ENCODE peak calls at places on chromosomes 4 and X, in five cellular contexts. I is Peyer's patch, K is vagina, U is natural killer cell, V is HFF-Myc. D is an unnamed sample.

GRCh38 chr4:26402458-26402857 is 81.6 kb downstream of the RBPJ start:
- DNase-seq in I (no peak), K (no peak), U (no peak), V (no peak), D (no peak)

GRCh38 chr4:68904786-68905185 is 46.8 kb downstream of the UGT2A3 start:
- DNase-seq in I (peak), K (no peak), U (no peak), V (no peak), D (no peak)

GRCh38 chrX:139720136-139720535 is 12.2 kb upstream of the MCF2 start:
- DNase-seq in I (no peak), K (no peak), U (no peak), V (peak), D (no peak)

GRCh38 chr4:150997141-150997540 is 17.9 kb downstream of the LRBA start:
- DNase-seq in I (no peak), K (no peak), U (no peak), V (no peak), D (no peak)

GRCh38 chrX:39821011-39821708 is 276.6 kb downstream of the BCOR start:
- DNase-seq in I (no peak), K (no peak), U (no peak), V (no peak), D (no peak)

GRCh38 chr4:151841107-151841506 is 80.3 kb upstream of the GATB start:
- DNase-seq in I (no peak), K (no peak), U (no peak), V (no peak), D (no peak)

GRCh38 chr4:96598465-96598864 is 758.6 kb downstream of the PDHA2 start:
- DNase-seq in I (no peak), K (no peak), U (no peak), V (no peak), D (no peak)

GRCh38 chr4:105840426-105841174 is 54.7 kb upstream of the NPNT start:
- DNase-seq in I (no peak), K (no peak), U (no peak), V (no peak), D (no peak)

GRCh38 chr4:6956087-6956433 is 46.4 kb downstream of the TBC1D14 start:
- DNase-seq in I (no peak), K (no peak), U (no peak), V (no peak), D (no peak)

GRCh38 chrX:105211051-105211575 is 9.4 kb downstream of the TEX13A start:
- DNase-seq in I (no peak), K (no peak), U (no peak), V (no peak), D (no peak)

GRCh38 chrX:34658316-34658715 is 1.2 kb upstream of the TMEM47 start:
- DNase-seq in I (no peak), K (no peak), U (no peak), V (no peak), D (no peak)

GRCh38 chr4:14726441-14727405 is 275.6 kb upstream of the CPEB2 start:
- DNase-seq in I (no peak), K (no peak), U (no peak), V (no peak), D (no peak)

GRCh38 chr4:105666693-105667092 is 41.8 kb downstream of the INTS12 start:
- DNase-seq in I (no peak), K (no peak), U (no peak), V (no peak), D (no peak)

DNA sequence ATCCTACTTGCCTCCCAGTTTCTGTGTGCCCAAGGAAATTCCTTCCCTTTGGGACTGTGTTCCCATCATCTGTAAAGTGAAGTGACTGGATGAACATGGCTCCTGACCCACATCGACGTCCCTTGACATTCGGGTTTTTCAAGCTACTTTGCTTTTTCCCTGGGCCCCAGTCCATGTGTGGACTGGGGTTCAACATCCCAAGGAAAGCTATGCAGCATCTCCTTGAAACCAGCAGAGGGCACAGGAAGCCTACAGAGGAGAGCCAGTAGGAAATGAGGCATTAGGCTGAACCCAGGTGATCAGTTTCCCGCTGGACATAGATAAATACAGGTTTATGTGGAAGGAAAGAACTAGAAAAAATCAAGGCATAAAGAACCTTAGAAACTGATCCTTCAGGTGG is 145.1 kb upstream of the ARHGEF9 start:
- DNase-seq in I (no peak), K (no peak), U (no peak), V (no peak), D (no peak)
- TF ChIP-seq CTCF in I (no peak), K (no peak), U (no peak), V (no peak), D (no peak)

GRCh38 chr4:81521708-81522107 is 50.0 kb upstream of the RASGEF1B start:
- DNase-seq in I (no peak), K (no peak), U (no peak), V (no peak), D (no peak)

GRCh38 chr4:81522711-81523110 is 51.0 kb upstream of the RASGEF1B start:
- DNase-seq in I (no peak), K (no peak), U (no peak), V (no peak), D (no peak)

GRCh38 chr4:81527115-81527514 is 55.4 kb upstream of the RASGEF1B start:
- DNase-seq in I (no peak), K (no peak), U (no peak), V (no peak), D (no peak)

GRCh38 chr4:81527709-81528108 is 56.0 kb upstream of the RASGEF1B start:
- DNase-seq in I (no peak), K (no peak), U (no peak), V (no peak), D (no peak)

GRCh38 chr4:81523672-81524436 is 52.1 kb upstream of the RASGEF1B start:
- DNase-seq in I (no peak), K (no peak), U (no peak), V (no peak), D (no peak)
- TF ChIP-seq CTCF in I (no peak), K (no peak), U (no peak), V (no peak), D (no peak)

DNA sequence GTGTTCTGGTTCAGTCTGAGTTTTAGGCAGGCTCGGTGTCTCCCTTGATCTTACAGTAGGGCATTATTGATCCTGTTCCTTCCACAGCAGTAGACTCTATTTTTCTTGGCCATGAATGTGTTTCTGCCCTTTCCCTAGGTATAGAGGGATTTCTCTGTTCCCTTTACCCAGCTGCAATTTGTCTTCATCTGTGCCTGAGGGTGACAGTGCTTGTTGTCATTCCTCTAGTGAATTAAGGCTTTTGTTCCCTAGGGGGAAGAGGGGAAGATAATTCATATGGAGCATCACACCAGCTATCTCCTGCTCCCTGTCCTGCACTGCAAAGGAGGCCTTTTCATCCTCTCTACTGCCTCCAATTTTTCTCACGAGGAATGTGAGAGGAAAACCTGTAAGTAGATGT is 39.7 kb upstream of the CXorf51A start:
- DNase-seq in I (no peak), K (no peak), U (no peak), V (no peak), D (no peak)
- TF ChIP-seq CTCF in I (no peak), K (no peak), U (no peak), V (no peak), D (no peak)

DNA sequence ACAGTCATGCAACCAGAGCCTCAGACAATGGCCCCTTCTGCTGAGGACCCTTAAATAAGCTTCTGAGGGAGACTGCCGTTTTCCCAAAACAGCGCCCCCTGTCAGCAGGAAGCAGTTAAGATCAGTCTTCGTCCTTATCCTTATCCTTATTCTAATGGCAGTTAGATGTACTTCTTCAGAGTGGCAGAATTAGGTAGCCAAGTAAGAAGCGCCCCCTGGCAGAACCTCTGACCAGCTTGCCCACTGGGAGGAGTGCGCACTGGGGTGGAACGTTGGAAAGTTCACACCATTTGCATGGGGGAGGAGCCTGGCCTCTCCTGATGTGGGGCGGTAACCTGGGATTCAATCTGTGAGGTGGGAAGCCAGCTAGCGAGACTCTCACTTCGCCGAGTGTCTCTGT is 133.6 kb upstream of the QRFPR start:
- DNase-seq in I (no peak), K (no peak), U (no peak), V (no peak), D (no peak)
- TF ChIP-seq CTCF in I (no peak), K (no peak), U (no peak), V (peak), D (no peak)

GRCh38 chr4:41994461-41994860 is 4.1 kb downstream of the SLC30A9 start:
- DNase-seq in I (no peak), K (no peak), U (no peak), V (no peak), D (no peak)
- TF ChIP-seq CTCF in I (no peak), K (no peak), U (no peak), V (no peak), D (no peak)

GRCh38 chrX:8323356-8323755 is 141.3 kb upstream of the VCX3B start:
- DNase-seq in I (peak), K (no peak), U (no peak), V (no peak), D (no peak)
- TF ChIP-seq CTCF in I (no peak), K (no peak), U (no peak), V (no peak), D (no peak)

GRCh38 chr4:119039779-119040178 is 95.9 kb upstream of the MYOZ2 start:
- DNase-seq in I (no peak), K (no peak), U (no peak), V (no peak), D (no peak)
- TF ChIP-seq CTCF in I (no peak), K (no peak), U (no peak), V (peak), D (no peak)

D was measured in CD8-positive, alpha-beta T cell.